ENCODE peak calls at places on chromosomes 4 and X, in six cellular contexts. C, E, B, Z, N and O are unnamed samples.

GRCh38 chr4:68369474-68369805 is 19.6 kb upstream of the YTHDC1 start:
- DNase-seq in Z (no peak), N (no peak), E (no peak), C (no peak), B (no peak), O (peak; percentile 29)

GRCh38 chr4:12633058-12633651 is 851.0 kb downstream of the RAB28 start:
- DNase-seq in C (peak; percentile 70), Z (peak; percentile 73), B (peak; percentile 92), E (peak; percentile 48), N (peak; percentile 39), O (peak; percentile 86)

GRCh38 chrX:139738581-139738980 is 30.6 kb upstream of the MCF2 start:
- DNase-seq in B (no peak), N (no peak), C (peak; percentile 7), Z (no peak), E (no peak), O (peak; percentile 2)

GRCh38 chr4:122131562-122132157 is 20.5 kb upstream of the BLTP1 start:
- DNase-seq in Z (no peak), N (no peak), B (no peak), E (no peak), C (no peak), O (no peak)

GRCh38 chrX:100883654-100884053 is 9.5 kb upstream of the NOX1 start:
- DNase-seq in C (no peak), E (no peak), Z (no peak), N (no peak), B (no peak), O (no peak)

GRCh38 chrX:130523460-130524394 is 121.9 kb downstream of the RBMX2 start:
- DNase-seq in E (peak; percentile 80), C (peak; percentile 3), B (peak; percentile 77), Z (peak; percentile 50), N (no peak), O (peak; percentile 67)

GRCh38 chrX:7654316-7654715 is 188.7 kb upstream of the VCX start:
- DNase-seq in C (no peak), N (no peak), Z (no peak), B (no peak), E (no peak), O (peak; percentile 9)

GRCh38 chr4:176435891-176436499 is 116.2 kb downstream of the SPCS3 start:
- DNase-seq in C (no peak), B (no peak), N (no peak), E (no peak), Z (no peak), O (peak; percentile 16)

GRCh38 chrX:129769467-129770154 is 10.1 kb upstream of the SASH3 start:
- DNase-seq in Z (no peak), N (peak; percentile 60), E (no peak), B (no peak), C (no peak), O (no peak)

DNA sequence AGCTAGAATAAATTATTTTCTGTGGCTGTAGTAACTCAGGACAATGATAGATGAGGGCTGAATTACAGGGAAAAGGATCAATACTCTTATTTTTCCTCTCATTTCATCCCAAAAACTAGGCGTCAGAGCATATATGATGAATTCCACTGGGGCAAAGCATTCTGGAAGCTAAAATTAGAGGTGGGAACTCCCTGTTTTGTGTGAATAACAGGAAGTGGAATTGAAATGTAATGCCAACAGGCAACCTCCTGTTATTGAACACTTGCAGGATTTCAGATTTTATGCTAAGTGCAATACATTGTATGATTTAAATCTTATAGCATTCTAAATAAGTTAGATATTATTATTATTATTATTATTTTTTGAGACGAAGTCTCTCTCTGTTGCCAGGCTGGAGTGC is 20.9 kb downstream of the HSD17B11 start:
- DNase-seq in C (no peak), Z (no peak), E (no peak), N (no peak), B (no peak), O (no peak)
- H3K27ac ChIP-seq in C (no peak overlapping the region), Z (no peak overlapping the region), E (no peak overlapping the region), N (no peak overlapping the region), B (no peak overlapping the region), O (no peak overlapping the region)

GRCh38 chrX:153725039-153725831 is 579 bp downstream of the ABCD1 start:
- DNase-seq in C (no peak), N (no peak), Z (no peak), E (no peak), B (no peak), O (peak; percentile 25)

GRCh38 chrX:153723351-153724251 is 586 bp downstream of the BCAP31 start:
- DNase-seq in E (peak; percentile 68), Z (peak; percentile 65), C (peak; percentile 56), N (peak; percentile 40), B (no peak), O (peak; percentile 50)

GRCh38 chrX:153725832-153726285 is 1.2 kb downstream of the ABCD1 start:
- DNase-seq in B (no peak), N (no peak), Z (no peak), C (no peak), E (peak; percentile 41), O (no peak)

GRCh38 chrX:153724252-153725038 is at the start of the genes ABCD1 and BCAP31:
- DNase-seq in E (peak; percentile 95), C (peak; percentile 92), Z (peak; percentile 90), N (peak; percentile 82), B (peak; percentile 89), O (peak; percentile 88)

GRCh38 chrX:153722704-153723350 is 1.4 kb downstream of the BCAP31 start:
- DNase-seq in Z (peak; percentile 58), N (no peak), B (no peak), E (no peak), C (no peak), O (no peak)
- H3K4me3 ChIP-seq in Z (peak overlapping the region; percentile 72), N (peak overlapping the region; percentile 44), B (peak overlapping the region; percentile 61), E (peak overlapping the region; percentile 64), C (peak overlapping the region; percentile 71), O (peak overlapping the region; percentile 67)

GRCh38 chr4:7880681-7881080 is 59.0 kb downstream of the AFAP1 start:
- DNase-seq in C (no peak), N (no peak), E (no peak), B (no peak), Z (no peak), O (no peak)
- H3K27ac ChIP-seq in C (no peak overlapping the region), N (no peak overlapping the region), E (peak overlapping the region; percentile 91), B (no peak overlapping the region), Z (no peak overlapping the region), O (no peak overlapping the region)

GRCh38 chrX:19774905-19775304 is 112.5 kb downstream of the SH3KBP1 start:
- DNase-seq in Z (no peak), E (no peak), C (no peak), N (no peak), B (no peak), O (no peak)
- H3K4me3 ChIP-seq in Z (no peak overlapping the region), E (no peak overlapping the region), C (no peak overlapping the region), N (no peak overlapping the region), B (no peak overlapping the region), O (no peak overlapping the region)

DNA sequence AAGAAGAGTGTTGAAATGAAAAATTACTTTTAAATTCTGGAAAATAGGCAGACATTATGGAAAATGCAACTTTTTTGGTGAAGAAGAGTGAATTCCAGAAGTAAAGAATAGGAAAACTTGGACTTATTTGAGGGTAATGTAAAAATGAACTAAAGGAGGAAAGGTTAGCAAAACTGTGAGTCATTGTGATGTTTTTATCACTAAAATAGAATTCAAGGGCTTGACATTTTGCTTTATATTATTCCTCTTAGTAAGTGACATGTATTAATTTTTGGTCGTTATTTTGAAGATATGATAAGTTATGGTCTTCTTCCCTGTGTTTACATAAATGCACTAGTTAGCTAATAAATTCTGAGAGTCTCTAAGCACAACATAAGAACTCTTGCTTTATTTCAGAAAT is 390.9 kb downstream of the FAT4 start:
- DNase-seq in C (no peak), B (no peak), N (no peak), E (no peak), Z (no peak), O (no peak)
- H3K27ac ChIP-seq in C (no peak overlapping the region), B (no peak overlapping the region), N (no peak overlapping the region), E (no peak overlapping the region), Z (no peak overlapping the region), O (no peak overlapping the region)

GRCh38 chrX:40207626-40208025 is 109.9 kb upstream of the BCOR start:
- DNase-seq in C (no peak), N (no peak), Z (no peak), E (no peak), B (no peak), O (no peak)

GRCh38 chrX:40202456-40202855 is 104.7 kb upstream of the BCOR start:
- DNase-seq in N (no peak), E (no peak), Z (no peak), B (no peak), C (no peak), O (no peak)

GRCh38 chrX:40201486-40201885 is 103.7 kb upstream of the BCOR start:
- DNase-seq in C (no peak), E (no peak), B (no peak), N (peak; percentile 8), Z (no peak), O (no peak)

GRCh38 chrX:40209951-40210617 is 112.3 kb upstream of the BCOR start:
- DNase-seq in E (no peak), B (no peak), Z (no peak), N (no peak), C (no peak), O (no peak)

GRCh38 chrX:40205471-40205870 is 107.7 kb upstream of the BCOR start:
- DNase-seq in N (no peak), C (no peak), B (no peak), Z (no peak), E (no peak), O (no peak)
- H3K4me3 ChIP-seq in N (no peak overlapping the region), C (no peak overlapping the region), B (no peak overlapping the region), Z (peak overlapping the region; percentile 21), E (no peak overlapping the region), O (no peak overlapping the region)

GRCh38 chr4:184403384-184403781 is 71.0 kb downstream of the IRF2 start:
- DNase-seq in Z (no peak), B (no peak), C (no peak), N (no peak), E (no peak), O (no peak)
- H3K27ac ChIP-seq in Z (no peak overlapping the region), B (no peak overlapping the region), C (no peak overlapping the region), N (no peak overlapping the region), E (peak overlapping the region; percentile 8), O (no peak overlapping the region)

DNA sequence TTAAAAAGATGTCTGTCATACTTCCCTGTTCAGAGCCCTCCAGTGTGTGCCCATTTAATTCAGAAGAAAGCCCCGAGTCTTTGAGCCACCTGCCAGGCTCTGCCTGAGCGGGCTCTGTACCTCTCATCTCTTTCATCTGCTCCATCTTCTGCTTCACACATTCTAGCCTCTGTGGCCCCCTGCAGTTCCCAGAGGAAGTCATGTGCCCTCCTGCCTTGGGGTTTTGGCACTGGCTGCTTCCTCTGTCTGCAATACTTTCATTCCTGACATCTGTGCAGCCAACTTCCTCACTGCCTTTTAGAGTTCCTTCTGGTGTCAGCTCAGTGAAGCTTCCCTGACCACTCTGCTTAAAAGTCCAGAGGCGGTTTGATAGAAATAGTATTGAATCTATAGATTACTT is 6.2 kb upstream of the STK32B start:
- DNase-seq in B (no peak), Z (no peak), E (no peak), C (peak; percentile 75), N (no peak), O (no peak)
- H3K4me3 ChIP-seq in B (no peak overlapping the region), Z (no peak overlapping the region), E (no peak overlapping the region), C (no peak overlapping the region), N (no peak overlapping the region), O (no peak overlapping the region)

GRCh38 chr4:105896461-105896939 is 1.2 kb downstream of the NPNT start:
- DNase-seq in Z (no peak), B (no peak), N (no peak), C (no peak), E (no peak), O (peak; percentile 63)
- H3K27ac ChIP-seq in Z (peak overlapping the region; percentile 92), B (no peak overlapping the region), N (no peak overlapping the region), C (no peak overlapping the region), E (no peak overlapping the region), O (peak overlapping the region; percentile 81)